ENCODE peak calls at places on chromosomes 3 and 15, in six cellular contexts. P is cardiac muscle cell, O is ascending aorta, Y is GM23338, G is stomach, N is astrocyte. C is an unnamed sample. For H3K27me3, the result is how much of the 10 kb centered on the place peaks cover.

GRCh38 chr15:85762039-85762755 is 32.5 kb downstream of the KLHL25 start:
- DNase-seq in P (no peak), O (no peak), Y (no peak), G (no peak), N (no peak), C (no peak)

GRCh38 chr3:178195824-178196223 is 340.4 kb upstream of the KCNMB2 start:
- DNase-seq in P (peak), O (no peak), Y (no peak), G (no peak), N (peak), C (no peak)

GRCh38 chr3:37132334-37132733 is 42.0 kb downstream of the LRRFIP2 start:
- DNase-seq in P (no peak), O (no peak), Y (no peak), G (no peak), N (no peak), C (no peak)

GRCh38 chr3:98782826-98783500 is 19.8 kb downstream of the ST3GAL6 start:
- DNase-seq in P (no peak), O (no peak), Y (no peak), G (no peak), N (no peak), C (no peak)

GRCh38 chr3:129535075-129535474 is 6.6 kb downstream of the RHO start:
- DNase-seq in P (no peak), O (no peak), Y (no peak), G (no peak), N (no peak), C (no peak)

GRCh38 chr15:79071901-79072300 is 18.7 kb downstream of the RASGRF1 start:
- DNase-seq in P (peak), O (no peak), Y (no peak), G (no peak), N (no peak), C (no peak)

GRCh38 chr3:108403198-108403597 is 106.8 kb downstream of the HHLA2 start:
- DNase-seq in P (no peak), O (no peak), Y (no peak), G (no peak), N (no peak), C (no peak)

GRCh38 chr3:183298708-183299153 is 45.7 kb downstream of the B3GNT5 start:
- DNase-seq in P (peak), O (peak), Y (peak), G (no peak), N (peak), C (peak)

GRCh38 chr3:82137050-82137449 is 375.6 kb upstream of the GBE1 start:
- DNase-seq in P (no peak), O (no peak), Y (no peak), G (no peak), N (no peak), C (no peak)

GRCh38 chr3:57557088-57557537 is 1.0 kb downstream of the PDE12 start:
- DNase-seq in P (peak), O (no peak), Y (peak), G (peak), N (peak), C (no peak)

GRCh38 chr15:72280751-72281150 is 8.4 kb upstream of the PARP6 start:
- DNase-seq in P (no peak), O (no peak), Y (no peak), G (no peak), N (no peak), C (no peak)

GRCh38 chr3:31861839-31862238 is 119.2 kb downstream of the OSBPL10 start:
- DNase-seq in P (no peak), O (no peak), Y (no peak), G (no peak), N (no peak), C (no peak)

GRCh38 chr3:116002240-116002639 is 378.9 kb downstream of the GAP43 start:
- DNase-seq in P (no peak), O (no peak), Y (no peak), G (no peak), N (no peak), C (no peak)

GRCh38 chr3:106748471-106748870 is 628.8 kb upstream of the CCDC54 start:
- DNase-seq in P (no peak), O (no peak), Y (no peak), G (no peak), N (no peak), C (no peak)

GRCh38 chr3:55282994-55283393 is 204.1 kb downstream of the WNT5A start:
- DNase-seq in P (no peak), O (no peak), Y (peak), G (no peak), N (no peak), C (no peak)

GRCh38 chr15:87461621-87462020 is 794.9 kb downstream of the NTRK3 start:
- DNase-seq in P (no peak), O (no peak), Y (no peak), G (no peak), N (no peak), C (no peak)

GRCh38 chr3:52682016-52682415 is 3.7 kb downstream of the PBRM1 start:
- DNase-seq in P (peak), O (no peak), Y (peak), G (no peak), N (peak), C (no peak)
- TF ChIP-seq CTCF in P (peak), O (no peak), Y (peak), G (no peak), N (peak), C (no peak)

GRCh38 chr15:42576776-42577175 is 1.4 kb downstream of the STARD9 start:
- DNase-seq in P (no peak), O (no peak), Y (no peak), G (no peak), N (no peak), C (no peak)
- H3K27me3 ChIP-seq in P (under half), O (under half), Y (half or more), G (under half), N (under half), C (under half)

DNA sequence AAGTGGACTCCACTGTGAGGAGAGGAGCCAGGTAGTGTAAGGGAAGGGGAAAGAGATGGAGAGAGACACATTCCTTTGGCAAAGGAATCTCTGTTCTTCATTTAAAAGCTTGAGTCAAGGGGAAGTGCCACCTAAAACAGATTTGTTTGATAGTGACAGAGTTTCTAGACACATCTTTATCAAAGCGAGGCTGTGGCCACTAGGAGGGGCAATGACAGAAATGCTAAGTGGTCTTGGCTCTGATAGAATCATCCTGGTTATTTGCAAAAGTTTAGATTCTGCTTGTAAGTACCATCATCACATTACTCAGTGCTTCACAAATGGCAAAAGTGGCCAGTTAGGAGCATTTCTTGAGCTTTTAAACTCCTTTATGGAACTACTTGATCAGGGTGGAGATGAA is 261.4 kb downstream of the CNTN3 start:
- DNase-seq in P (no peak), O (no peak), Y (peak), G (no peak), N (no peak), C (no peak)
- TF ChIP-seq CTCF in P (no peak), O (no peak), Y (peak), G (no peak), N (no peak), C (no peak)

GRCh38 chr15:37362414-37362813 is 262.1 kb upstream of the MEIS2 start:
- DNase-seq in P (no peak), O (no peak), Y (no peak), G (no peak), N (no peak), C (no peak)

GRCh38 chr15:37359495-37360290 is 259.3 kb upstream of the MEIS2 start:
- DNase-seq in P (no peak), O (no peak), Y (no peak), G (no peak), N (no peak), C (no peak)

GRCh38 chr15:37361621-37362020 is 261.3 kb upstream of the MEIS2 start:
- DNase-seq in P (no peak), O (no peak), Y (no peak), G (no peak), N (no peak), C (no peak)

DNA sequence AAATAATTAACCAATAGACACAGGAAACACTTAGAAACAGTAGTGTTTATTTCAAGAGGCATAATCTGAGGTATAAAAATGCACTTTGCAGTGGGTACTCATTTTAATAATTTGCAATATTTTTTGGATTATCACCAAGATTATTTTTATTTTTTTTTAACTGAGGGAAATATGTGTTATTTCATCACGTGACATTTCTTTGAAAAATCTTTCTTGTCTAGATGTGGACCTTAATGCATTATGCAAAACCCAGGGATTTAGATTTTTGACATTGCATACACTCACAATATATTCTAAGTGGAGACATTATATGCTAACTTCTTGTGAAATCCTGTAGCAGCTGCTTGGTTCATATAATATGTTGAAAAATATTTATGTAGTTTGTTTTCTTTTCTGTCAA is 260.4 kb upstream of the MEIS2 start:
- DNase-seq in P (no peak), O (no peak), Y (no peak), G (no peak), N (no peak), C (no peak)
- H3K27me3 ChIP-seq in P (under half), O (under half), Y (under half), G (under half), N (under half), C (under half)

DNA sequence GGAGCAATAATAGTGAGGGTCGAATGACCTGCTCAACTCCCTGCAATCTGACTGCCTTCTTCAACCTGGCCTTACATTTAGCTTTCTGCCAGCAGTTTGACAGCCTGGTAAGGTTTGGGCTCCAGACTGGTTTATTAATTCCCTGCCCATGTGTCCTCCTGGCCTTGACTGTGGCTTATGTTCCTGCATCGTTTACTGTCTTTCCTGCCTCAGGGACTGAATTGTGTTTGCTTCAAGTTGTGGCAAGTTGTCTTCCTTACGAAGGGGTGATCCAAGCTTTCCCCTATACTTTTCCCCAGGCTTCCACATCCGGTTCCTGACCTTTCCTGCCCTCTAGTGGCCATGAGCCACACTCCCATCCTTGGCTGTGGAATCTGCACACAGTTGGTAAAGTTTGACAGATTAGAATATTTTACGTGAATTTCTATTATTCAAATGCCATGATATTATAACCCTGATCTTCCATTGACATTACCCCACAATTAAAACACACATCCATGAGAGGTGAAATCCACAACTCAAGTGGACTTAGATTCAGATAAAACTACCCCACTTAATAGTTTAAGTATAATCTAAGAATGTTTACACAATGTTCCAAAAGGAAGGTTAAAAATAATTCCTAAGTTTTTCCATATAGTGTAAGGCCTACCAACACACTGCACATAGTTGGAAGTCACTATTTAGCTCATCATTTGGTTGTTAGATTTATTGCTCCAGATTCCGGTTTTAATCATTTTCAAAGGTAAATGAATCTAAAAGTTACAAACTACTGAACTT is 95.7 kb downstream of the NEDD4 start:
- DNase-seq in P (peak), O (no peak), Y (peak), G (peak), N (peak), C (no peak)
- TF ChIP-seq CTCF in P (peak), O (peak), Y (peak), G (no peak), N (peak), C (peak)

DNA sequence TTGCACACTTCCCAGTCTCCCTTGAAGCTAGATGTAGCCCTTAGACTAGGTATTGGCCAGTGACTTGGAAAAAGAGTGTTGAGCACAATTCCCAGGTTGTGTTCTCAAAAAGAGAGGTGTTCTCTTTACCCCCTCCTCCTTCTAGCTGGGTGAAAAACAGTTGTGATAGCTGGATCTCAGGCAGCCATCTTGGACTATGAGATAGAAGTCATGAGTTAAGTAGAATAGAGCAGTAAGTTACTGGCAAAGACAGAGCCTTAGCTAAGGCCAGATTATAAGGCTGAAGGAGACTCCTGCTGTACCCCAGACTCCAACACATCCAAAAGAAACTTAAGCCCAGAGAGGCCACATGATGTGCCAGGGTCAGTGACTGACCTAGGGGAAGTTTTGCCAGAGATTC is 8.1 kb upstream of the STRA6 start:
- DNase-seq in P (no peak), O (no peak), Y (no peak), G (no peak), N (no peak), C (no peak)
- H3K27me3 ChIP-seq in P (under half), O (under half), Y (under half), G (under half), N (under half), C (under half)

GRCh38 chr3:123412076-123412475 is 36.8 kb downstream of the ADCY5 start:
- DNase-seq in P (no peak), O (no peak), Y (peak), G (no peak), N (no peak), C (no peak)
- TF ChIP-seq CTCF in P (no peak), O (no peak), Y (peak), G (no peak), N (no peak), C (no peak)

GRCh38 chr15:88605507-88606436 is 15.4 kb upstream of the AEN start:
- DNase-seq in P (peak), O (no peak), Y (peak), G (peak), N (no peak), C (no peak)
- H3K27me3 ChIP-seq in P (half or more), O (under half), Y (half or more), G (under half), N (half or more), C (half or more)

C was measured in suprapubic skin.